ENCODE peak calls at places on chromosomes 16 and 17, in five cellular contexts. One of them, this sample, is unnamed.

GRCh38 chr17:73902416-73903181 is 258.4 kb upstream of the SDK2 start:
- DNase-seq in stomach: no peak
- DNase-seq in CD8-positive, alpha-beta T cell: no peak
- DNase-seq in neural progenitor cell: peak
- DNase-seq in HL-60: no peak
- DNase-seq in this sample: no peak

GRCh38 chr17:418421-418751 is 65.8 kb upstream of the RPH3AL start:
- DNase-seq in stomach: no peak
- DNase-seq in CD8-positive, alpha-beta T cell: peak
- DNase-seq in neural progenitor cell: no peak
- DNase-seq in HL-60: no peak
- DNase-seq in this sample: no peak

GRCh38 chr16:65867276-65867990 is 499.1 kb upstream of the CDH5 start:
- DNase-seq in stomach: no peak
- DNase-seq in CD8-positive, alpha-beta T cell: no peak
- DNase-seq in neural progenitor cell: peak
- DNase-seq in HL-60: no peak
- DNase-seq in this sample: no peak

GRCh38 chr16:969508-970378 is 1.0 kb downstream of the LMF1 start:
- DNase-seq in stomach: no peak
- DNase-seq in CD8-positive, alpha-beta T cell: no peak
- DNase-seq in neural progenitor cell: no peak
- DNase-seq in HL-60: no peak
- DNase-seq in this sample: no peak

GRCh38 chr17:42680331-42680808 is 1.3 kb downstream of the CCR10 start:
- DNase-seq in stomach: no peak
- DNase-seq in CD8-positive, alpha-beta T cell: no peak
- DNase-seq in neural progenitor cell: no peak
- DNase-seq in HL-60: no peak
- DNase-seq in this sample: no peak

GRCh38 chr16:30407794-30408534 is 558 bp downstream of the ZNF771 start:
- DNase-seq in stomach: no peak
- DNase-seq in CD8-positive, alpha-beta T cell: no peak
- DNase-seq in neural progenitor cell: peak
- DNase-seq in HL-60: no peak
- DNase-seq in this sample: no peak

GRCh38 chr16:27217256-27217655 is 13.9 kb downstream of the KDM8 start:
- DNase-seq in stomach: no peak
- DNase-seq in CD8-positive, alpha-beta T cell: no peak
- DNase-seq in neural progenitor cell: peak
- DNase-seq in HL-60: no peak
- DNase-seq in this sample: no peak

GRCh38 chr16:29943846-29944669 is 17.8 kb upstream of the TMEM219 start:
- DNase-seq in stomach: peak
- DNase-seq in CD8-positive, alpha-beta T cell: no peak
- DNase-seq in neural progenitor cell: peak
- DNase-seq in HL-60: no peak
- DNase-seq in this sample: no peak

GRCh38 chr16:27460663-27461482 is 58.9 kb downstream of the IL21R start:
- DNase-seq in stomach: no peak
- DNase-seq in CD8-positive, alpha-beta T cell: no peak
- DNase-seq in neural progenitor cell: no peak
- DNase-seq in HL-60: no peak
- DNase-seq in this sample: no peak

GRCh38 chr17:12584727-12585126 is 81.0 kb upstream of the MYOCD start:
- DNase-seq in stomach: no peak
- DNase-seq in CD8-positive, alpha-beta T cell: no peak
- DNase-seq in neural progenitor cell: no peak
- DNase-seq in HL-60: no peak
- DNase-seq in this sample: no peak

GRCh38 chr17:77867976-77868713 is 90.4 kb upstream of the TNRC6C start:
- DNase-seq in stomach: no peak
- DNase-seq in CD8-positive, alpha-beta T cell: no peak
- DNase-seq in neural progenitor cell: no peak
- DNase-seq in HL-60: no peak
- DNase-seq in this sample: no peak

GRCh38 chr17:67478266-67479118 is 101.4 kb downstream of the PITPNC1 start:
- DNase-seq in stomach: no peak
- DNase-seq in CD8-positive, alpha-beta T cell: no peak
- DNase-seq in neural progenitor cell: no peak
- DNase-seq in HL-60: no peak
- DNase-seq in this sample: no peak

GRCh38 chr17:42210046-42210445 is 15.8 kb upstream of the GHDC start:
- DNase-seq in stomach: no peak
- DNase-seq in CD8-positive, alpha-beta T cell: no peak
- DNase-seq in neural progenitor cell: no peak
- DNase-seq in HL-60: no peak
- DNase-seq in this sample: no peak

GRCh38 chr17:80109713-80110446 is 8.5 kb downstream of the GAA start:
- DNase-seq in stomach: no peak
- DNase-seq in CD8-positive, alpha-beta T cell: no peak
- DNase-seq in neural progenitor cell: no peak
- DNase-seq in HL-60: no peak
- DNase-seq in this sample: no peak

GRCh38 chr17:39175695-39176093 is 9.7 kb upstream of the ARL5C start:
- DNase-seq in stomach: no peak
- DNase-seq in CD8-positive, alpha-beta T cell: no peak
- DNase-seq in neural progenitor cell: no peak
- DNase-seq in HL-60: peak
- DNase-seq in this sample: no peak

GRCh38 chr17:3773511-3773910 is 27.5 kb downstream of the ITGAE start:
- DNase-seq in stomach: no peak
- DNase-seq in CD8-positive, alpha-beta T cell: no peak
- DNase-seq in neural progenitor cell: no peak
- DNase-seq in HL-60: no peak
- DNase-seq in this sample: no peak

GRCh38 chr17:9228408-9229159 is 207.3 kb downstream of the NTN1 start:
- DNase-seq in stomach: no peak
- DNase-seq in CD8-positive, alpha-beta T cell: no peak
- DNase-seq in neural progenitor cell: no peak
- DNase-seq in HL-60: no peak
- DNase-seq in this sample: no peak

GRCh38 chr17:20123209-20123608 is 114.0 kb downstream of the SPECC1 start:
- DNase-seq in stomach: no peak
- DNase-seq in CD8-positive, alpha-beta T cell: no peak
- DNase-seq in neural progenitor cell: no peak
- DNase-seq in HL-60: no peak
- DNase-seq in this sample: no peak

GRCh38 chr17:36089888-36090836 is at the start of gene CCL3:
- DNase-seq in stomach: no peak
- DNase-seq in CD8-positive, alpha-beta T cell: peak
- DNase-seq in neural progenitor cell: no peak
- DNase-seq in HL-60: peak
- DNase-seq in this sample: peak

GRCh38 chr16:57530104-57530522 is 6.3 kb downstream of the CCDC102A start:
- DNase-seq in stomach: no peak
- DNase-seq in CD8-positive, alpha-beta T cell: peak
- DNase-seq in neural progenitor cell: no peak
- DNase-seq in HL-60: no peak
- DNase-seq in this sample: no peak

GRCh38 chr17:43873091-43873490 is 26.1 kb downstream of the CD300LG start:
- DNase-seq in stomach: no peak
- DNase-seq in CD8-positive, alpha-beta T cell: no peak
- DNase-seq in neural progenitor cell: no peak
- DNase-seq in HL-60: no peak
- DNase-seq in this sample: no peak
- TF ChIP-seq CTCF in stomach: no peak
- TF ChIP-seq CTCF in CD8-positive, alpha-beta T cell: no peak
- TF ChIP-seq CTCF in neural progenitor cell: peak
- TF ChIP-seq CTCF in HL-60: no peak
- TF ChIP-seq CTCF in this sample: no peak

DNA sequence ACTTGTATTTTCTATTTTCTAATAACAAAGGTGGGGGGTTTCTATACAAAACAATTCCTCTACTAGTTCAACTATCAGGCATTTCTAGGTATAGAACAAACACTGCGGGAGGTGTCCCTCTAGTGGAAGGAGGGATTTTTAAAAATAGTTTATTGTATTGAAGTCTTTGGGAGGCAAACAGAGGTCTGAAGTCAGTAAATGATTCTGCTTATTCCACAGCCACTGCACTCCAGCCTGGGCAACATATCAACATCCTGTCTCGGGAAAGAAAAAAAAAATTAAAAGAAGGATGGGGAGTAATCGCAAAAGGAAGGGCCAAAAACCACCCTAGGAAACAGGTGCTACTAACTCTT is 648 bp upstream of the ERCC4 start:
- DNase-seq in stomach: no peak
- DNase-seq in CD8-positive, alpha-beta T cell: no peak
- DNase-seq in neural progenitor cell: peak
- DNase-seq in HL-60: peak
- DNase-seq in this sample: no peak
- TF ChIP-seq CTCF in stomach: no peak
- TF ChIP-seq CTCF in CD8-positive, alpha-beta T cell: peak
- TF ChIP-seq CTCF in neural progenitor cell: no peak
- TF ChIP-seq CTCF in HL-60: no peak
- TF ChIP-seq CTCF in this sample: no peak

DNA sequence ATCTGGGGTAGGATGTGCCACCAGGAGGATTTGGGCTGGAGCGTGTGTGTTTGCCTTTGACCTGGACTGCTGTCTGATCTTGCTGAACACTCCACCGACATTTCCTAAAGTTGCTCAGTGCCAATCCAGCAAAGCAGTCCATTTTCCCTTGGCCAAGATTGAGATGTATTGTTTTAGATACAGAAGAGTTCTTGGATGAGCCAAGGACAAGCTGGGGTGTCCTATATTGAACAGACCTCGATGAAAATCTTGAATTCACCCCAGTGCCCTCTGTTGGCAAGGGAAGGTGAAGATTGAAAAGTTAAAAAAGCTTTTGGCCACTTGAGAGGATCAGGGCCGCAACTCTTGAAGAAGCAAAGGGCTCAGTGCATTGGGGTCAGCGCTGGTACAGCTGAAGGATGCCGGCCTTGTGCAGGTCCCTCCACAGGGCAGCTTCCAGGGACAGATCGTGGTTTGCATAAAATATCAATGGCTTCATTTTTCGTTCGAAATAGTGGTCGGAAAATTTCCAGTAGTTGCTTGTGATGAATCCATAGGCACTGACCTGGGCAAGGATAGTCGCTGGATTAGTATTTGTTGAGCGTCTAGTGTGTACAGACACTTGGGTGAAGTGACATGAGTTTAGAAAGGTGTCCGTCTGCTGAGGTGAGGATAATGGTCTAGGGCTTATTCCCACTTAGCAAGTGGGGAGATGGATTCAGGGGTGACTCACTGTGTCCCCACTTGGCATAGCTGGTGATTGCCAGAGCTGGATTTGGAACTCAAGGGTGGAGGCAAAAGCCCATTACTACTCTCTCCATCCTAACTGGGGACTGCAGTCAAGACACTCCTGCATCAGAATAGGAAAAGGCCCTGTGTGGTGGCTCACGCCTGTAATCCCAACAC is 19.7 kb downstream of the ST6GALNAC2 start:
- DNase-seq in stomach: no peak
- DNase-seq in CD8-positive, alpha-beta T cell: no peak
- DNase-seq in neural progenitor cell: no peak
- DNase-seq in HL-60: no peak
- DNase-seq in this sample: no peak
- TF ChIP-seq CTCF in stomach: no peak
- TF ChIP-seq CTCF in CD8-positive, alpha-beta T cell: no peak
- TF ChIP-seq CTCF in neural progenitor cell: no peak
- TF ChIP-seq CTCF in HL-60: no peak
- TF ChIP-seq CTCF in this sample: no peak

GRCh38 chr17:81961087-81961514 is at the start of gene NOTUM:
- DNase-seq in stomach: no peak
- DNase-seq in CD8-positive, alpha-beta T cell: no peak
- DNase-seq in neural progenitor cell: peak
- DNase-seq in HL-60: no peak
- DNase-seq in this sample: no peak
- TF ChIP-seq CTCF in stomach: no peak
- TF ChIP-seq CTCF in CD8-positive, alpha-beta T cell: no peak
- TF ChIP-seq CTCF in neural progenitor cell: peak
- TF ChIP-seq CTCF in HL-60: no peak
- TF ChIP-seq CTCF in this sample: no peak